ENCODE peak calls at places on chromosome 17, in seven cellular contexts. R is tibial artery, S is HCT116, U is right atrium auricular region, L is sigmoid colon, Y is ovary, I is transverse colon. C is an unnamed sample.

GRCh38 chr17:62178579-62178978 is 113.5 kb upstream of the MED13 start:
- DNase-seq in Y (no peak), S (no peak), I (no peak), L (no peak), R (no peak), U (no peak), C (no peak)

GRCh38 chr17:73091770-73092517 is 544 bp downstream of the SLC39A11 start:
- DNase-seq in L (no peak), Y (peak; percentile 39), R (peak; percentile 33), U (no peak), I (peak; percentile 35), S (no peak), C (no peak)

GRCh38 chr17:43591750-43592562 is 45.8 kb upstream of the ETV4 start:
- DNase-seq in L (peak; percentile 90), I (peak; percentile 39), R (peak; percentile 77), Y (peak; percentile 79), S (no peak), U (peak; percentile 90), C (peak; percentile 92)

GRCh38 chr17:16975744-16976625 is 4.1 kb upstream of the TNFRSF13B start:
- DNase-seq in R (no peak), I (no peak), Y (no peak), S (no peak), L (no peak), U (no peak), C (no peak)

GRCh38 chr17:74838275-74838674 is 21.4 kb downstream of the GRIN2C start:
- DNase-seq in U (no peak), R (no peak), L (no peak), Y (no peak), I (no peak), S (no peak), C (no peak)

GRCh38 chr17:79803421-79803996 is 6.6 kb upstream of the CBX8 start:
- DNase-seq in U (no peak), L (no peak), I (no peak), S (no peak), Y (no peak), R (no peak), C (no peak)

GRCh38 chr17:15038656-15039055 is 226.5 kb downstream of the PMP22 start:
- DNase-seq in S (no peak), U (no peak), Y (no peak), L (no peak), R (no peak), I (no peak), C (no peak)

GRCh38 chr17:74512624-74513084 is 18.6 kb downstream of the CD300LB start:
- DNase-seq in I (no peak), R (no peak), S (no peak), L (no peak), U (peak; percentile 55), Y (no peak), C (no peak)

GRCh38 chr17:77237232-77238008 is 96.7 kb downstream of the SEC14L1 start:
- DNase-seq in U (no peak), Y (no peak), R (no peak), I (no peak), S (no peak), L (no peak), C (peak; percentile 21)

GRCh38 chr17:44981221-44981968 is 13.3 kb upstream of the C1QL1 start:
- DNase-seq in L (no peak), R (no peak), U (no peak), I (no peak), Y (no peak), S (no peak), C (no peak)

GRCh38 chr17:55356440-55357328 is 65.0 kb downstream of the MMD start:
- DNase-seq in I (peak; percentile 72), U (peak; percentile 77), L (peak; percentile 68), S (peak; percentile 84), Y (peak; percentile 72), R (peak; percentile 85), C (peak; percentile 56)

GRCh38 chr17:8152112-8152775 is at the start of gene PER1:
- DNase-seq in U (peak; percentile 99), L (peak; percentile 99), I (peak; percentile 97), Y (peak; percentile 97), S (peak; percentile 86), R (peak; percentile 98), C (peak; percentile 99)

GRCh38 chr17:47878203-47879027 is 17.6 kb upstream of the SP2 start:
- DNase-seq in S (no peak), I (no peak), L (no peak), R (no peak), Y (no peak), U (no peak), C (no peak)

GRCh38 chr17:67260051-67260987 is 15.3 kb upstream of the HELZ start:
- DNase-seq in L (peak; percentile 77), R (peak; percentile 50), Y (peak; percentile 59), I (peak; percentile 14), U (no peak), S (no peak), C (peak; percentile 49)

GRCh38 chr17:59418732-59419166 is 87.3 kb downstream of the YPEL2 start:
- DNase-seq in L (no peak), I (no peak), Y (no peak), R (no peak), S (no peak), U (no peak), C (no peak)

GRCh38 chr17:77375108-77375507 is 234.3 kb downstream of the SEC14L1 start:
- DNase-seq in Y (peak; percentile 39), I (no peak), S (no peak), R (no peak), U (no peak), L (peak; percentile 73), C (no peak)

GRCh38 chr17:43456029-43456428 is 27.7 kb upstream of the DHX8 start:
- DNase-seq in L (no peak), U (no peak), R (no peak), I (no peak), S (no peak), Y (no peak), C (no peak)

GRCh38 chr17:58710948-58711552 is 18.6 kb downstream of the RAD51C start:
- DNase-seq in U (no peak), Y (peak; percentile 21), I (peak; percentile 10), R (no peak), S (peak; percentile 56), L (no peak), C (no peak)

GRCh38 chr17:59331929-59332889 is 754 bp downstream of the YPEL2 start:
- DNase-seq in Y (peak; percentile 29), R (peak; percentile 64), I (peak; percentile 51), L (peak; percentile 79), U (peak; percentile 69), S (no peak), C (peak; percentile 73)

DNA sequence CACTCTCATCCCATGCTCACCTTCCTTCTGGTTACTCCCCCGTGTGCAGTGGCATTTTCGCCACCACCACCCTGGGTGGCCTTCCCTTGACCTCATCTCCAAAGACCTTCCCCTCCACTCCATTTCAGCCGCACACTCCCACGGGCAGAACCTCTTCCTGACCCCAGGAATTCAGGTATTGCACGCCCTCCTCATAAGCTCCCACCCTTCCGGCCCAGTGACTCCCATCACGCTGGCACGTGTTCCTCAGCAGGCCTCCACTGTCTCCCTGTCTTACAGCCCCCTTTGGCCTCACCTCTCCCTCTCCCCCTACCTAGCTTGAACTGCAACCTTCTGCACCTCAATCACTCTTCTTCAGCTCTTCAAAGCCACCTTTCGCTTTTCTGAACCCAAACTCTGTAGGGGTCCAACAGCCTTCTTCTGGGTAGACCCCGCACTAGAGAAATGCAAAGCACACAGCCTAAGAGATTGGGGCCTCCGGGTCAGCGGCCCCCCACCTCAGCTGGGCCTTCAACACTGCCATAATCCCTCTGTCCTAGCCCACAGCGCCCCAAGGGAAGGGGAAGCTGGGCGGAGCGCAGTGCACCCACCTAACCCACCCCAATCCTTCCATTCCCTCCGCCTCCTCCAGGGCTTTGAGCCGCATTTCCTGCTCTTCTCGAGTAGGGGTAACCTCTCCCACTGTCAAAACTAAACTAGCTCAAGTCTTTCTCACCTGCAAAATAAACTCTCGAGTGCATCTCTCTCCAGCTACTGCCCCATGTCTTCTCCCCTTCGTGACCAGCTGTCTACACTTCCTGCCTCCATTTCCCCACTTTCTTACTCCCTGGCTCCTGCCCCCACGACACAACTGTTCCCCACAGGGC is 1.7 kb upstream of the TMEM97 start:
- DNase-seq in Y (no peak), L (no peak), S (no peak), R (no peak), U (no peak), I (no peak), C (no peak)
- H3K4me3 ChIP-seq in Y (no peak overlapping the region), L (no peak overlapping the region), S (peak overlapping the region; percentile 95), R (no peak overlapping the region), U (no peak overlapping the region), I (no peak overlapping the region), C (no peak overlapping the region)

GRCh38 chr17:4345569-4345968 is 20.9 kb downstream of the UBE2G1 start:
- DNase-seq in S (no peak), R (no peak), U (no peak), L (no peak), I (no peak), Y (no peak), C (no peak)

GRCh38 chr17:4342535-4342934 is 23.9 kb downstream of the UBE2G1 start:
- DNase-seq in L (no peak), S (no peak), R (no peak), I (no peak), U (no peak), Y (no peak), C (no peak)

GRCh38 chr17:4340914-4341615 is 25.4 kb downstream of the UBE2G1 start:
- DNase-seq in I (no peak), U (no peak), Y (no peak), S (no peak), L (no peak), R (no peak), C (no peak)

GRCh38 chr17:4341616-4341977 is 24.9 kb downstream of the UBE2G1 start:
- DNase-seq in L (no peak), R (no peak), S (no peak), U (no peak), I (no peak), Y (no peak), C (no peak)

DNA sequence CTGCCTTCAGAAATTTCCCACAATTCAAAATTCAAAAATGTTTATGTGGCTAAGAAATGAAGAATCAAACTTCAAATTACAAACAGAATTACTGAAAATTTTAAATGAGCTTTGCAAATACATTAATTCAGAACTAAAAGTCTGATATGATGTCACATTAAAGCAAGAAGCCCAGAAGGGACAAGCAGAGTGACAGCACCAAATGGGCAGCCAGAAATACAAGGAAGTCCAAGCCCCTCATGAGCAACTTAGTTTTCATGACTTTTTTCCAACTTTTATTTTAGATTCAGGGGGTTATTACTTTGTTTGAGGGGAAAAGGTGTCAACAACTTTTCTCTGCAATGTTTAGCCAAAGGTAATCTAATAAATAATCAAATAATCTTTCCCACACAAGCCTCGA is 21.5 kb downstream of the UBE2G1 start:
- DNase-seq in R (no peak), U (no peak), S (no peak), Y (no peak), I (no peak), L (no peak), C (no peak)
- H3K4me1 ChIP-seq in R (no peaks in the 10 kb centered on the region), U (no peaks in the 10 kb centered on the region), S (no peaks in the 10 kb centered on the region), Y (peaks cover 5% of the 10 kb centered on the region), I (peaks cover 7% of the 10 kb centered on the region), L (peaks cover 55% of the 10 kb centered on the region), C (peaks cover 2% of the 10 kb centered on the region)

GRCh38 chr17:28317965-28318758 is 838 bp upstream of the TMEM97 start:
- DNase-seq in Y (no peak), R (no peak), S (no peak), U (no peak), I (no peak), L (no peak), C (no peak)
- H3K4me3 ChIP-seq in Y (peak overlapping the region; percentile 50), R (peak overlapping the region; percentile 56), S (peak overlapping the region; percentile 95), U (peak overlapping the region; percentile 55), I (peak overlapping the region; percentile 59), L (peak overlapping the region; percentile 68), C (peak overlapping the region; percentile 23)

DNA sequence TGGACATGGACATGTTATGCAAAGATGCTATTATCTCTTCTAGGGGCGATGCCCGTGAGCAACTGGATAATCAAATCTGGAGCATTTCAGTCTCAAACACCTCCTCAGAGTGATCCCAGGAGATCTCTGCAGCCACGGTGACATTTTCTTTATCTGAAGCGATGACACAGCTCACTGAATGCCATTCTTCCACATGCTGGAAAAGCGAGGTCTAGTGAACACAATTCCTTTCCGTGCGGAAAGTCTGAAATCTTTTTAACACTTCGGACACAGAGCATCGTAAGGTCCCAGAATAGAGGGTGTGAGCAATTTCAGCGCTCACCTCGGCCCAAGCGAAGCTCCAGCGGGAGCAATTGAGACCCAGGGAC is 531 bp upstream of the HASPIN start:
- DNase-seq in U (no peak), S (no peak), R (no peak), I (no peak), Y (no peak), L (no peak), C (no peak)
- H3K4me1 ChIP-seq in U (no peaks in the 10 kb centered on the region), S (peaks cover 8% of the 10 kb centered on the region), R (no peaks in the 10 kb centered on the region), I (peaks cover 39% of the 10 kb centered on the region), Y (peaks cover 6% of the 10 kb centered on the region), L (peaks cover 25% of the 10 kb centered on the region), C (peaks cover 3% of the 10 kb centered on the region)

C was measured in right cardiac atrium.